ENCODE peak calls at places on chromosomes 5 and 9, in eight cellular contexts. I is neuronal stem cell; M is CD8-positive, alpha-beta T cell; J is A549; Q is hepatocyte; A is sigmoid colon; W is MM.1S; S is iPS DF 6.9. X is an unnamed sample.
A peak's percentile ranks its signal among the peaks of the same experiment; 100 is the strongest.

GRCh38 chr9:133509179-133510083 is 15.3 kb downstream of the MYMK start:
- DNase-seq in I (no peak), M (peak; percentile 40), J (no peak), Q (peak; percentile 48), A (no peak), W (no peak), S (no peak), X (no peak)

GRCh38 chr5:775960-776861 is 8.3 kb downstream of the ZDHHC11B start:
- DNase-seq in I (no peak), M (no peak), J (no peak), Q (no peak), A (peak; percentile 63), W (no peak), S (no peak), X (no peak)

GRCh38 chr5:172929371-172929838 is 29.8 kb upstream of the RPL26L1 start:
- DNase-seq in I (no peak), M (no peak), J (no peak), Q (no peak), A (no peak), W (no peak), S (no peak), X (no peak)

GRCh38 chr5:164153469-164154172 is 648.2 kb downstream of the MAT2B start:
- DNase-seq in I (no peak), M (no peak), J (no peak), Q (no peak), A (no peak), W (no peak), S (no peak), X (no peak)

GRCh38 chr9:124510650-124511425 is 3.6 kb upstream of the NR5A1 start:
- DNase-seq in I (no peak), M (no peak), J (peak; percentile 31), Q (peak; percentile 55), A (no peak), W (no peak), S (no peak), X (no peak)

GRCh38 chr5:117740268-117740667 is 1165.6 kb upstream of the SEMA6A start:
- DNase-seq in I (no peak), M (no peak), J (no peak), Q (no peak), A (no peak), W (peak; percentile 49), S (no peak), X (no peak)

GRCh38 chr9:94950040-94950732 is 223.7 kb downstream of the AOPEP start:
- DNase-seq in I (no peak), M (no peak), J (no peak), Q (no peak), A (no peak), W (no peak), S (no peak), X (no peak)

GRCh38 chr5:68698025-68698940 is 395.5 kb upstream of the SLC30A5 start:
- DNase-seq in I (no peak), M (no peak), J (no peak), Q (no peak), A (no peak), W (no peak), S (no peak), X (no peak)

GRCh38 chr5:175131432-175131831 is 312.6 kb downstream of the DRD1 start:
- DNase-seq in I (no peak), M (no peak), J (no peak), Q (no peak), A (no peak), W (no peak), S (no peak), X (no peak)

GRCh38 chr9:93115486-93115885 is 18.6 kb downstream of the NINJ1 start:
- DNase-seq in I (no peak), M (no peak), J (no peak), Q (no peak), A (peak; percentile 22), W (no peak), S (no peak), X (no peak)

GRCh38 chr5:1131191-1131621 is 19.3 kb upstream of the SLC12A7 start:
- DNase-seq in I (no peak), M (no peak), J (no peak), Q (no peak), A (no peak), W (no peak), S (no peak), X (no peak)

GRCh38 chr9:27595733-27596132 is 22.5 kb upstream of the C9orf72 start:
- DNase-seq in I (no peak), M (no peak), J (no peak), Q (no peak), A (no peak), W (no peak), S (no peak), X (no peak)

GRCh38 chr9:29039258-29039657 is 1466.0 kb upstream of the C9orf72 start:
- DNase-seq in I (no peak), M (no peak), J (peak; percentile 10), Q (no peak), A (no peak), W (no peak), S (no peak), X (no peak)

GRCh38 chr9:115058684-115059315 is 59.2 kb downstream of the TNC start:
- DNase-seq in I (no peak), M (no peak), J (no peak), Q (no peak), A (no peak), W (no peak), S (no peak), X (no peak)

GRCh38 chr5:42021923-42022322 is 96.8 kb downstream of the FBXO4 start:
- DNase-seq in I (no peak), M (no peak), J (no peak), Q (no peak), A (no peak), W (no peak), S (no peak), X (no peak)

GRCh38 chr5:151825445-151825844 is 53.7 kb downstream of the G3BP1 start:
- DNase-seq in I (peak; percentile 71), M (no peak), J (peak; percentile 56), Q (peak; percentile 86), A (peak; percentile 72), W (peak; percentile 35), S (peak; percentile 57), X (peak; percentile 7)

GRCh38 chr5:88925692-88926490 is 42.9 kb upstream of the MEF2C start:
- DNase-seq in I (no peak), M (no peak), J (no peak), Q (no peak), A (no peak), W (no peak), S (no peak), X (no peak)

GRCh38 chr5:39274388-39275085 is 55.2 kb upstream of the FYB1 start:
- DNase-seq in I (no peak), M (no peak), J (no peak), Q (no peak), A (no peak), W (peak; percentile 40), S (no peak), X (no peak)

GRCh38 chr5:58457040-58457439 is 2.8 kb downstream of the PLK2 start:
- DNase-seq in I (no peak), M (no peak), J (no peak), Q (no peak), A (no peak), W (no peak), S (no peak), X (no peak)

GRCh38 chr9:120852240-120853018 is 9.7 kb upstream of the PSMD5 start:
- DNase-seq in I (no peak), M (no peak), J (no peak), Q (no peak), A (no peak), W (no peak), S (no peak), X (no peak)

GRCh38 chr9:105679406-105680022 is 14.8 kb upstream of the TMEM38B start:
- DNase-seq in I (no peak), M (no peak), J (peak; percentile 13), Q (no peak), A (no peak), W (no peak), S (no peak), X (no peak)

GRCh38 chr9:99966001-99966400 is 59.5 kb downstream of the STX17 start:
- DNase-seq in I (no peak), M (no peak), J (no peak), Q (no peak), A (no peak), W (no peak), S (no peak), X (no peak)
- H3K4me3 ChIP-seq in I (no peak overlapping the region), M (no peak overlapping the region), J (no peak overlapping the region), Q (no peak overlapping the region), A (no peak overlapping the region), W (no peak overlapping the region), S (no peak overlapping the region), X (no peak overlapping the region)

DNA sequence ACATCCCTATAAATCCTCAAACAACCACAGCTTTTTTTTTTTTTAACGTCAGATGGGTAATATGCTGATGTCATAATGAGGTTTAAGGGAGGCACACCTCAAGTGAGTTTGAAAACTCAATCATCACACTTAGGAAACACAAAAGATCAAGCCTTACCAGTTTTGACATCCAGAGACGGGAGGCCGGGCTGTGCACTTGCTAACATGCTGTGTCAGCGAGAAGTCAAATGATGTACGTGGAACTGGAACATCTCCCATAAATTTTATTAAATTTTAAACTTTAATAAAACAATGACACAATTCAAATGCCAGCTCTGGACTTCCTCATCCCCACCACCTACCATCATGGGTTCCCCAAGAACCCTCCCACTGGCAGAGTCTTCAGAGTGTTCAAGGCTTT is 117.6 kb downstream of the C5orf15 start:
- DNase-seq in I (no peak), M (no peak), J (no peak), Q (no peak), A (no peak), W (no peak), S (no peak), X (no peak)
- H3K4me1 ChIP-seq in I (no peaks in the 10 kb centered on the region), M (peaks cover 11% of the 10 kb centered on the region), J (no peaks in the 10 kb centered on the region), Q (no peaks in the 10 kb centered on the region), A (no peaks in the 10 kb centered on the region), W (peaks cover 37% of the 10 kb centered on the region), S (no peaks in the 10 kb centered on the region), X (no peaks in the 10 kb centered on the region)

DNA sequence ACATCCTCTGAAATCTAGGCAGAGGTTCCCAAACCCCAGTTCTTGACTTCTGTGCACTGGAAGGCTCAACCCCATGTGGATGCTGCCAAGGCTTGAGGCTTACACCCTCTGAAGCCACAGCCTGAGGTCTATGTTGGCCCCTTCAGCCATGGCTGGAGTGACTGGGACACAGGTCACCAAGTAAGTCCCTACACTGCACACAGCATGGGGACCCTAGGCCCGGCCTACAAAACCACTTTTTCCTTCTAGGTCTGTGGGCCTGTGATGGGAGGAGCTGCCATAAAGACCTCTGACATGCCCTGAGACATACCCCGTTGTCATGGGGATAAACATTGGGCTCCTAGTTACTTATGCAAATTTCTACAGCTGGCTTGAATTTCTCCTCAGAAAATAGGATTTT is 418.8 kb upstream of the CCNH start:
- DNase-seq in I (no peak), M (no peak), J (no peak), Q (no peak), A (no peak), W (no peak), S (no peak), X (no peak)
- H3K9me3 ChIP-seq in I (no peaks in the 10 kb centered on the region), M (no peaks in the 10 kb centered on the region), J (no peaks in the 10 kb centered on the region), Q (no peaks in the 10 kb centered on the region), A (no peaks in the 10 kb centered on the region), W (no peaks in the 10 kb centered on the region), S (no peaks in the 10 kb centered on the region), X (peaks cover 4% of the 10 kb centered on the region)

DNA sequence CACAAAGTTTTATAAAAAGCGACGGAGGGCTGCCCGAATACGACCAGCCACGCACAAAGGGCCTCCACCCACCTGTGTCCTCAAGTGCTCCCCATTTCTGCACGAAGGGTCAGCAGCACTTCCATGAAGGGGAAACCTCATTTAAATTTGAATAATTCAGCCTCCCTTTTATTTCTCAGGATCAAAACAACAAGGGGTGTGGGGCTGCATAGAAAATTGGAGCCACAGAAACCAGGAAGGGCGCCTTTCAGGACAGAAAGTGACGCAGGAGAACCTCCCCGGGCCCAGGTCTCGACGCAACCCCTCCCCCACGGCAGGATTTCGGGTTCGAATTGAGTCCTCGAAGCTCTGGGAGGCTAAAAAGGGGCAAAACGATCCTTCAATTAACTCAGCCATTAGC is 2.1 kb downstream of the NRARP start:
- DNase-seq in I (no peak), M (no peak), J (no peak), Q (no peak), A (no peak), W (no peak), S (no peak), X (no peak)
- H3K4me3 ChIP-seq in I (peak overlapping the region; percentile 73), M (no peak overlapping the region), J (no peak overlapping the region), Q (peak overlapping the region; percentile 68), A (no peak overlapping the region), W (no peak overlapping the region), S (peak overlapping the region; percentile 11), X (no peak overlapping the region)

X was measured in effector memory CD4-positive, alpha-beta T cell.